ENCODE peak calls at places on chromosomes 11 and 22, in five cellular contexts. One of them, this sample, is unnamed.

GRCh38 chr11:2817431-2817830 is 68.1 kb downstream of the CDKN1C start:
- DNase-seq in omental fat pad: no peak
- DNase-seq in tibial nerve: no peak
- DNase-seq in lower lobe of right lung: no peak
- DNase-seq in amniotic stem cell: no peak
- DNase-seq in this sample: peak

GRCh38 chr11:2783536-2784082 is 83.8 kb upstream of the KCNQ1OT1 start:
- DNase-seq in omental fat pad: no peak
- DNase-seq in tibial nerve: no peak
- DNase-seq in lower lobe of right lung: no peak
- DNase-seq in amniotic stem cell: no peak
- DNase-seq in this sample: no peak

GRCh38 chr11:84437129-84438123 is 1151.3 kb upstream of the CCDC90B start:
- DNase-seq in omental fat pad: no peak
- DNase-seq in tibial nerve: no peak
- DNase-seq in lower lobe of right lung: peak
- DNase-seq in amniotic stem cell: no peak
- DNase-seq in this sample: peak

GRCh38 chr22:37735054-37735453 is 38.2 kb downstream of the TRIOBP start:
- DNase-seq in omental fat pad: no peak
- DNase-seq in tibial nerve: no peak
- DNase-seq in lower lobe of right lung: peak
- DNase-seq in amniotic stem cell: no peak
- DNase-seq in this sample: no peak

GRCh38 chr22:49586873-49587272 is 240.8 kb downstream of the BRD1 start:
- DNase-seq in omental fat pad: no peak
- DNase-seq in tibial nerve: no peak
- DNase-seq in lower lobe of right lung: peak
- DNase-seq in amniotic stem cell: no peak
- DNase-seq in this sample: peak

GRCh38 chr11:27451528-27451927 is 21.1 kb downstream of the LGR4 start:
- DNase-seq in omental fat pad: no peak
- DNase-seq in tibial nerve: no peak
- DNase-seq in lower lobe of right lung: no peak
- DNase-seq in amniotic stem cell: no peak
- DNase-seq in this sample: no peak

GRCh38 chr22:30221121-30221992 is 25.2 kb downstream of the LIF start:
- DNase-seq in omental fat pad: no peak
- DNase-seq in tibial nerve: no peak
- DNase-seq in lower lobe of right lung: no peak
- DNase-seq in amniotic stem cell: no peak
- DNase-seq in this sample: no peak

GRCh38 chr11:70568504-70569172 is 170.3 kb downstream of the CTTN start:
- DNase-seq in omental fat pad: no peak
- DNase-seq in tibial nerve: peak
- DNase-seq in lower lobe of right lung: peak
- DNase-seq in amniotic stem cell: no peak
- DNase-seq in this sample: peak

GRCh38 chr11:94768602-94769511 is 701 bp downstream of the AMOTL1 start:
- DNase-seq in omental fat pad: no peak
- DNase-seq in tibial nerve: peak
- DNase-seq in lower lobe of right lung: peak
- DNase-seq in amniotic stem cell: no peak
- DNase-seq in this sample: peak

This sample was measured in kidney.